ENCODE peak calls at places on chromosomes 2 and 18, in nine cellular contexts. E, Y, U, G, Q, A, S, F and L are unnamed samples.

GRCh38 chr18:39037925-39038324 is 1472.3 kb upstream of the CELF4 start:
- DNase-seq in E (no peak), Y (no peak), U (no peak), G (no peak), Q (no peak), A (no peak), S (no peak), F (no peak), L (no peak)

GRCh38 chr2:172095146-172095904 is 7.4 kb downstream of the DLX2 start:
- DNase-seq in E (peak; percentile 40), Y (peak; percentile 74), U (peak; percentile 83), G (peak; percentile 39), Q (no peak), A (peak; percentile 88), S (no peak), F (peak; percentile 27), L (peak; percentile 80)

GRCh38 chr2:189639003-189639609 is 22.2 kb upstream of the ASNSD1 start:
- DNase-seq in E (no peak), Y (no peak), U (no peak), G (no peak), Q (no peak), A (no peak), S (no peak), F (no peak), L (no peak)

GRCh38 chr2:230946429-230947234 is 21.6 kb upstream of the GPR55 start:
- DNase-seq in E (no peak), Y (no peak), U (no peak), G (no peak), Q (no peak), A (no peak), S (no peak), F (no peak), L (no peak)

GRCh38 chr18:10252952-10253680 is 201.3 kb upstream of the APCDD1 start:
- DNase-seq in E (no peak), Y (no peak), U (no peak), G (no peak), Q (no peak), A (no peak), S (no peak), F (no peak), L (no peak)

GRCh38 chr2:15704788-15705115 is 113.1 kb downstream of the DDX1 start:
- DNase-seq in E (no peak), Y (no peak), U (no peak), G (no peak), Q (no peak), A (no peak), S (no peak), F (no peak), L (no peak)

GRCh38 chr18:10304853-10305252 is 149.6 kb upstream of the APCDD1 start:
- DNase-seq in E (no peak), Y (no peak), U (no peak), G (peak; percentile 17), Q (no peak), A (peak; percentile 66), S (no peak), F (no peak), L (no peak)

GRCh38 chr2:137672961-137673552 is 291.2 kb upstream of the HNMT start:
- DNase-seq in E (no peak), Y (no peak), U (no peak), G (no peak), Q (no peak), A (no peak), S (no peak), F (no peak), L (no peak)

GRCh38 chr2:70935468-70936164 is at the start of gene ATP6V1B1:
- DNase-seq in E (no peak), Y (no peak), U (no peak), G (peak; percentile 28), Q (no peak), A (no peak), S (peak; percentile 24), F (no peak), L (no peak)

GRCh38 chr2:177894546-177894945 is 178.0 kb downstream of the PDE11A start:
- DNase-seq in E (no peak), Y (no peak), U (no peak), G (no peak), Q (no peak), A (no peak), S (no peak), F (no peak), L (no peak)

GRCh38 chr2:22701761-22702160 is 683.2 kb upstream of the KLHL29 start:
- DNase-seq in E (no peak), Y (no peak), U (no peak), G (no peak), Q (no peak), A (no peak), S (no peak), F (no peak), L (no peak)

DNA sequence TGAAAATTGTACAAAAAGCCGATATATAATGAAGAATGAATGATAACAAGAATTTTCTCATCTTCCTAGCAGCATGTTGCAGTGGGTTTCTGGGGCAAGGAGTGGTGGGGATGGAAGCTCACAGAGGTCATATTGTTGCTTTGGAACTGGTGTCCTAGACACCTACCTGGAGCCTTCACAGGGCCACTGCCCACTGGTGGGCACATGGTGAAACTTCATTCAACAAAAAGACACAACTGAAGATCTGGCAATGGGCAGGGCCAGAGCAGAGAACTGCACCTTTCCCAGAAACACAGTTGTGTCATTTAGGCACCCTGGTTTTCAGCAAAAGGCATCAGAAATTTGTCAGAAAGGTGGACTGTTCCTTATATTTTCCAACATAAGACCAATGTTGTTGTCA is 115.3 kb downstream of the FHOD3 start:
- DNase-seq in E (no peak), Y (peak; percentile 40), U (no peak), G (peak; percentile 36), Q (peak; percentile 42), A (peak; percentile 28), S (no peak), F (no peak), L (no peak)
- TF ChIP-seq CTCF in E (peak; percentile 49), Y (no peak), U (peak; percentile 42), G (peak; percentile 32), Q (peak; percentile 71), A (peak; percentile 67), S (no peak), F (peak; percentile 23), L (peak; percentile 29)

GRCh38 chr2:127023504-127023903 is 83.5 kb downstream of the BIN1 start:
- DNase-seq in E (no peak), Y (no peak), U (no peak), G (no peak), Q (no peak), A (no peak), S (no peak), F (no peak), L (no peak)

GRCh38 chr2:127025357-127026062 is 81.4 kb downstream of the BIN1 start:
- DNase-seq in E (peak; percentile 79), Y (peak; percentile 90), U (peak; percentile 88), G (peak; percentile 76), Q (peak; percentile 84), A (peak; percentile 58), S (peak; percentile 54), F (peak; percentile 29), L (peak; percentile 51)

GRCh38 chr2:127024769-127025356 is 82.1 kb downstream of the BIN1 start:
- DNase-seq in E (peak; percentile 57), Y (peak; percentile 62), U (peak; percentile 77), G (peak; percentile 47), Q (peak; percentile 66), A (no peak), S (no peak), F (no peak), L (no peak)

GRCh38 chr2:127029652-127030051 is 77.3 kb downstream of the BIN1 start:
- DNase-seq in E (no peak), Y (no peak), U (no peak), G (no peak), Q (no peak), A (no peak), S (no peak), F (no peak), L (no peak)

GRCh38 chr2:127027715-127028114 is 79.2 kb downstream of the BIN1 start:
- DNase-seq in E (no peak), Y (peak; percentile 20), U (no peak), G (no peak), Q (no peak), A (no peak), S (no peak), F (peak; percentile 6), L (no peak)
- TF ChIP-seq CTCF in E (no peak), Y (peak; percentile 26), U (no peak), G (no peak), Q (no peak), A (peak; percentile 28), S (no peak), F (peak; percentile 66), L (peak; percentile 7)

GRCh38 chr2:183248866-183249567 is 124.8 kb downstream of the NUP35 start:
- DNase-seq in E (no peak), Y (peak; percentile 28), U (no peak), G (no peak), Q (no peak), A (peak; percentile 75), S (no peak), F (peak; percentile 33), L (peak; percentile 39)
- TF ChIP-seq CTCF in E (peak; percentile 75), Y (peak; percentile 63), U (peak; percentile 30), G (peak; percentile 55), Q (peak; percentile 74), A (peak; percentile 78), S (no peak), F (peak; percentile 82), L (peak; percentile 49)

DNA sequence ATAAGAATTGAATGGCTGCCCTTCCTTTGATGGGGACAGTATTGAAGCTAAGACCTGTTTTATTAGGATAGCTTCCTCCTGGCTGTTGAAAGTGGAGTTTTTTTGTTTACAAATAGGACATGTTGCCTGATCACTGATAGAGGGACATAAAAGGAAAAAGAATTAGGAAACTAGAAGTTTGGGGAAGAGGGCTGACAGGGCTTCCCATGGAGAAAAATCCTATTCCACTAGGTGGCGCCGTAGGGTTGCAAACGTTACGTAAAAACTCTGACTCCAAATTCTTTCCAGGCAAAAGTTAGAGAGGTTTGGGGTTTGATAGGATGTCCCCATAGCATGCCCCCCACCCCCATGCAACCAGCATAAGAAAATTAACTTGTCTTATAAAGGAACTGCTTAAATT is 11.1 kb upstream of the RBFA start:
- DNase-seq in E (no peak), Y (peak; percentile 49), U (no peak), G (no peak), Q (no peak), A (no peak), S (no peak), F (peak; percentile 19), L (no peak)
- TF ChIP-seq CTCF in E (peak; percentile 58), Y (peak; percentile 46), U (no peak), G (no peak), Q (peak; percentile 70), A (peak; percentile 56), S (no peak), F (peak; percentile 75), L (peak; percentile 29)

DNA sequence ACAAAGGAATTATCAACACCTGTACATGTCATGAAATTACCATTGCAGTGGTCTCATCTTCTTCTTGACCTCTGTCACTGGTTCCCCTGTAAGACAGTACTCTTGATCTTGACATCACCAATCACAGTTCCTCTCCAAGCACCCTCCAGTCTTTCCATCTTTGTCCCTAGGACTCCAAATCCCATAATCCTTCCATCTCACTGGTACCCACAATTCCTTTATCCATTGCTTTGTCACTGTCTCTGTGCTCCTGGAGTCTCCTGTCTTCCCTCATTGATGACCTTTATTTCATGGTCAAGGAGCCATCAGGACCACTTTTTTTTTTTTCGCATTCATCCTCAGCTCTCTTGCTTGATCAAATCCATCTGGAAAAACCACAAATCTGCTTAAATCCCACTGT is 56.7 kb downstream of the COL4A3 start:
- DNase-seq in E (no peak), Y (peak; percentile 23), U (no peak), G (no peak), Q (no peak), A (no peak), S (no peak), F (no peak), L (no peak)
- TF ChIP-seq CTCF in E (no peak), Y (no peak), U (no peak), G (no peak), Q (no peak), A (no peak), S (no peak), F (no peak), L (no peak)

GRCh38 chr2:54386993-54387590 is 69.0 kb upstream of the SPTBN1 start:
- DNase-seq in E (no peak), Y (no peak), U (no peak), G (peak; percentile 20), Q (no peak), A (no peak), S (no peak), F (no peak), L (no peak)
- TF ChIP-seq CTCF in E (no peak), Y (no peak), U (no peak), G (peak; percentile 5), Q (no peak), A (no peak), S (no peak), F (no peak), L (no peak)